ENCODE peak calls at places on chromosomes 4 and X, in eight cellular contexts. D is keratinocyte, C is GM23248, J is Daoy, W is pancreas, G is astrocyte of the spinal cord, T is left ventricle myocardium superior, A is T-helper 1 cell. E is an unnamed sample.

GRCh38 chrX:150536455-150537116 is 31.8 kb upstream of the MTM1 start:
- DNase-seq in W (no peak), T (no peak), G (no peak), J (no peak), C (no peak), D (no peak), A (no peak), E (no peak)

GRCh38 chr4:93841803-93842202 is 13.2 kb downstream of the ATOH1 start:
- DNase-seq in J (no peak), C (no peak), T (no peak), G (no peak), W (no peak), A (no peak), D (no peak), E (no peak)

GRCh38 chr4:74738756-74739155 is 55.6 kb downstream of the BTC start:
- DNase-seq in G (no peak), A (no peak), T (no peak), D (no peak), C (peak; percentile 19), J (no peak), W (no peak), E (no peak)

GRCh38 chrX:15598031-15598430 is 2.7 kb downstream of the ACE2 start:
- DNase-seq in G (no peak), W (no peak), D (no peak), A (no peak), C (no peak), J (no peak), T (no peak), E (no peak)

GRCh38 chr4:145818001-145818400 is 120.6 kb downstream of the ZNF827 start:
- DNase-seq in D (no peak), A (no peak), T (no peak), W (no peak), J (no peak), C (no peak), G (no peak), E (no peak)

GRCh38 chr4:78409612-78410202 is 141.9 kb upstream of the ANXA3 start:
- DNase-seq in W (no peak), T (no peak), D (no peak), J (peak; percentile 0), G (no peak), A (no peak), C (no peak), E (no peak)

GRCh38 chr4:74504212-74504611 is 59.3 kb downstream of the AREG start:
- DNase-seq in W (no peak), G (peak; percentile 86), C (peak; percentile 24), J (peak; percentile 34), A (no peak), D (no peak), T (no peak), E (no peak)

GRCh38 chr4:1080961-1081688 is 32.2 kb downstream of the RNF212 start:
- DNase-seq in G (peak; percentile 53), D (peak; percentile 19), T (no peak), A (no peak), C (peak; percentile 81), W (no peak), J (peak; percentile 50), E (no peak)

GRCh38 chr4:139735381-139736256 is 70.0 kb downstream of the MGST2 start:
- DNase-seq in W (no peak), A (no peak), D (no peak), C (peak; percentile 50), J (no peak), G (peak; percentile 43), T (peak; percentile 52), E (no peak)

GRCh38 chrX:153636716-153637115 is 10.3 kb upstream of the DUSP9 start:
- DNase-seq in W (no peak), J (no peak), G (no peak), T (no peak), C (no peak), A (no peak), D (no peak), E (no peak)

GRCh38 chrX:53813663-53814440 is 127.3 kb upstream of the HUWE1 start:
- DNase-seq in J (peak; percentile 70), A (no peak), T (no peak), D (no peak), G (no peak), C (no peak), W (no peak), E (no peak)

GRCh38 chrX:38335382-38335781 is 8.1 kb upstream of the RPGR start:
- DNase-seq in G (no peak), W (no peak), D (no peak), A (no peak), C (peak; percentile 7), J (no peak), T (no peak), E (no peak)

GRCh38 chr4:38002451-38003071 is 42.4 kb downstream of the PTTG2 start:
- DNase-seq in T (no peak), C (peak; percentile 2), W (no peak), D (no peak), J (no peak), G (no peak), A (no peak), E (no peak)

GRCh38 chr4:83043801-83044407 is 8.9 kb downstream of the COPS4 start:
- DNase-seq in C (peak; percentile 89), A (no peak), D (no peak), T (no peak), W (no peak), G (no peak), J (no peak), E (no peak)

GRCh38 chr4:99885063-99885664 is 9.1 kb downstream of the LAMTOR3 start:
- DNase-seq in W (no peak), D (no peak), C (peak; percentile 61), T (no peak), J (no peak), G (peak; percentile 59), A (no peak), E (peak; percentile 66)

GRCh38 chr4:18593297-18594002 is 571.9 kb upstream of the LCORL start:
- DNase-seq in W (peak; percentile 33), D (peak; percentile 17), J (peak; percentile 43), A (peak; percentile 10), T (no peak), C (peak; percentile 79), G (peak; percentile 78), E (peak; percentile 71)

GRCh38 chr4:3860061-3860912 is 94.1 kb downstream of the ADRA2C start:
- DNase-seq in J (no peak), G (no peak), T (no peak), A (no peak), C (no peak), W (no peak), D (no peak), E (no peak)

GRCh38 chr4:105158837-105159236 is 12.2 kb downstream of the TET2 start:
- DNase-seq in G (no peak), A (no peak), C (no peak), T (peak; percentile 36), D (no peak), W (no peak), J (no peak), E (no peak)

GRCh38 chrX:131262738-131263679 is 26.1 kb downstream of the IGSF1 start:
- DNase-seq in D (no peak), G (no peak), J (peak; percentile 38), C (peak; percentile 0), T (no peak), A (no peak), W (peak; percentile 47), E (peak; percentile 0)

GRCh38 chr4:38313175-38313574 is 350.8 kb upstream of the KLF3 start:
- DNase-seq in W (no peak), D (no peak), T (no peak), J (no peak), C (no peak), G (no peak), A (no peak), E (no peak)